ENCODE peak calls at places on chromosome 9, in five cellular contexts. V, N, G, B and O are unnamed samples.

GRCh38 chr9:25681270-25681669 is 3.0 kb upstream of the TUSC1 start:
- DNase-seq in V (no peak), N (no peak), G (no peak), B (peak), O (no peak)

GRCh38 chr9:128702445-128702948 is at the start of gene PKN3:
- DNase-seq in V (peak), N (peak), G (peak), B (no peak), O (peak)

GRCh38 chr9:123316053-123316718 is 39.8 kb upstream of the CRB2 start:
- DNase-seq in V (no peak), N (no peak), G (no peak), B (no peak), O (no peak)

GRCh38 chr9:27125030-27125429 is 16.0 kb downstream of the TEK start:
- DNase-seq in V (peak), N (peak), G (peak), B (peak), O (no peak)

GRCh38 chr9:138015021-138015829 is 137.6 kb downstream of the CACNA1B start:
- DNase-seq in V (no peak), N (peak), G (no peak), B (no peak), O (no peak)

GRCh38 chr9:87206064-87206661 is 258.9 kb upstream of the GAS1 start:
- DNase-seq in V (no peak), N (no peak), G (no peak), B (peak), O (no peak)

GRCh38 chr9:100473271-100474081 is 527 bp downstream of the TMEFF1 start:
- DNase-seq in V (no peak), N (peak), G (no peak), B (no peak), O (peak)

GRCh38 chr9:134225186-134225585 is 60.8 kb upstream of the RNU6ATAC start:
- DNase-seq in V (no peak), N (no peak), G (no peak), B (no peak), O (peak)

GRCh38 chr9:69324549-69325401 is at the start of gene ENTREP1:
- DNase-seq in V (peak), N (peak), G (peak), B (no peak), O (peak)

GRCh38 chr9:87189006-87189405 is 241.7 kb upstream of the GAS1 start:
- DNase-seq in V (no peak), N (no peak), G (no peak), B (no peak), O (no peak)

GRCh38 chr9:112012026-112012902 is 115.7 kb downstream of the UGCG start:
- DNase-seq in V (peak), N (peak), G (peak), B (peak), O (peak)

GRCh38 chr9:114316605-114317230 is 6.2 kb upstream of the ORM1 start:
- DNase-seq in V (no peak), N (peak), G (no peak), B (no peak), O (no peak)

GRCh38 chr9:104817437-104817836 is 53.5 kb downstream of the NIPSNAP3B start:
- DNase-seq in V (no peak), N (no peak), G (no peak), B (no peak), O (no peak)

GRCh38 chr9:96376926-96377874 is 6.3 kb downstream of the SLC35D2 start:
- DNase-seq in V (no peak), N (no peak), G (peak), B (peak), O (no peak)

GRCh38 chr9:25658587-25658986 is 19.7 kb downstream of the TUSC1 start:
- DNase-seq in V (no peak), N (no peak), G (no peak), B (no peak), O (no peak)